ENCODE peak calls at places on chromosomes 13 and 19, in seven cellular contexts. One of them, this sample, is unnamed.

GRCh38 chr13:48778551-48779088 is 124.9 kb downstream of the CYSLTR2 start:
- DNase-seq in Panc1: no peak
- DNase-seq in GM23338: no peak
- DNase-seq in HL-60: no peak
- DNase-seq in K562: no peak
- DNase-seq in HCT116: no peak
- DNase-seq in H1: no peak
- DNase-seq in this sample: no peak

GRCh38 chr19:41784337-41785239 is 11.8 kb upstream of the CEACAM3 start:
- DNase-seq in Panc1: no peak
- DNase-seq in GM23338: no peak
- DNase-seq in HL-60: peak
- DNase-seq in K562: no peak
- DNase-seq in HCT116: no peak
- DNase-seq in H1: no peak
- DNase-seq in this sample: no peak

GRCh38 chr13:25939961-25940687 is 111.7 kb downstream of the SHISA2 start:
- DNase-seq in Panc1: no peak
- DNase-seq in GM23338: no peak
- DNase-seq in HL-60: no peak
- DNase-seq in K562: no peak
- DNase-seq in HCT116: no peak
- DNase-seq in H1: no peak
- DNase-seq in this sample: no peak

GRCh38 chr13:98405107-98405571 is 171.8 kb downstream of the STK24 start:
- DNase-seq in Panc1: no peak
- DNase-seq in GM23338: peak
- DNase-seq in HL-60: no peak
- DNase-seq in K562: no peak
- DNase-seq in HCT116: no peak
- DNase-seq in H1: no peak
- DNase-seq in this sample: no peak

GRCh38 chr13:25602206-25602605 is 230.4 kb downstream of the ATP8A2 start:
- DNase-seq in Panc1: no peak
- DNase-seq in GM23338: peak
- DNase-seq in HL-60: no peak
- DNase-seq in K562: no peak
- DNase-seq in HCT116: no peak
- DNase-seq in H1: no peak
- DNase-seq in this sample: no peak

GRCh38 chr19:2315818-2316353 is 7.9 kb upstream of the LINGO3 start:
- DNase-seq in Panc1: no peak
- DNase-seq in GM23338: peak
- DNase-seq in HL-60: peak
- DNase-seq in K562: peak
- DNase-seq in HCT116: no peak
- DNase-seq in H1: peak
- DNase-seq in this sample: peak

GRCh38 chr19:55699221-55699620 is 24.2 kb downstream of the EPN1 start:
- DNase-seq in Panc1: no peak
- DNase-seq in GM23338: no peak
- DNase-seq in HL-60: no peak
- DNase-seq in K562: no peak
- DNase-seq in HCT116: no peak
- DNase-seq in H1: no peak
- DNase-seq in this sample: no peak

GRCh38 chr13:21075303-21076264 is 14.2 kb upstream of the LATS2 start:
- DNase-seq in Panc1: no peak
- DNase-seq in GM23338: peak
- DNase-seq in HL-60: no peak
- DNase-seq in K562: no peak
- DNase-seq in HCT116: no peak
- DNase-seq in H1: peak
- DNase-seq in this sample: peak

GRCh38 chr13:108270442-108270841 is 924 bp downstream of the TNFSF13B start:
- DNase-seq in Panc1: no peak
- DNase-seq in GM23338: no peak
- DNase-seq in HL-60: no peak
- DNase-seq in K562: no peak
- DNase-seq in HCT116: no peak
- DNase-seq in H1: no peak
- DNase-seq in this sample: no peak

GRCh38 chr19:43439183-43440063 is 24.7 kb downstream of the TEX101 start:
- DNase-seq in Panc1: no peak
- DNase-seq in GM23338: no peak
- DNase-seq in HL-60: no peak
- DNase-seq in K562: no peak
- DNase-seq in HCT116: peak
- DNase-seq in H1: no peak
- DNase-seq in this sample: no peak

GRCh38 chr19:55080121-55080914 is 4.6 kb downstream of the EPS8L1 start:
- DNase-seq in Panc1: no peak
- DNase-seq in GM23338: peak
- DNase-seq in HL-60: peak
- DNase-seq in K562: peak
- DNase-seq in HCT116: peak
- DNase-seq in H1: peak
- DNase-seq in this sample: peak

GRCh38 chr19:54521022-54521859 is 18.6 kb downstream of the LAIR2 start:
- DNase-seq in Panc1: no peak
- DNase-seq in GM23338: no peak
- DNase-seq in HL-60: no peak
- DNase-seq in K562: no peak
- DNase-seq in HCT116: no peak
- DNase-seq in H1: no peak
- DNase-seq in this sample: no peak

GRCh38 chr13:44576396-44577235 is 486 bp upstream of the TSC22D1 start:
- DNase-seq in Panc1: no peak
- DNase-seq in GM23338: no peak
- DNase-seq in HL-60: no peak
- DNase-seq in K562: peak
- DNase-seq in HCT116: no peak
- DNase-seq in H1: no peak
- DNase-seq in this sample: no peak

GRCh38 chr19:39297931-39298634 is 1.9 kb downstream of the IFNL1 start:
- DNase-seq in Panc1: no peak
- DNase-seq in GM23338: no peak
- DNase-seq in HL-60: no peak
- DNase-seq in K562: no peak
- DNase-seq in HCT116: no peak
- DNase-seq in H1: no peak
- DNase-seq in this sample: peak

GRCh38 chr13:110576736-110577476 is 15.4 kb upstream of the RAB20 start:
- DNase-seq in Panc1: no peak
- DNase-seq in GM23338: no peak
- DNase-seq in HL-60: no peak
- DNase-seq in K562: no peak
- DNase-seq in HCT116: no peak
- DNase-seq in H1: no peak
- DNase-seq in this sample: no peak

GRCh38 chr19:14494451-14494850 is 1.5 kb downstream of the GIPC1 start:
- DNase-seq in Panc1: no peak
- DNase-seq in GM23338: no peak
- DNase-seq in HL-60: no peak
- DNase-seq in K562: no peak
- DNase-seq in HCT116: no peak
- DNase-seq in H1: no peak
- DNase-seq in this sample: no peak

GRCh38 chr13:90105881-90106496 is 1241.5 kb upstream of the MIR17HG start:
- DNase-seq in Panc1: no peak
- DNase-seq in GM23338: no peak
- DNase-seq in HL-60: no peak
- DNase-seq in K562: no peak
- DNase-seq in HCT116: no peak
- DNase-seq in H1: no peak
- DNase-seq in this sample: no peak

GRCh38 chr13:50360637-50361036 is 345.4 kb downstream of the KCNRG start:
- DNase-seq in Panc1: no peak
- DNase-seq in GM23338: no peak
- DNase-seq in HL-60: no peak
- DNase-seq in K562: no peak
- DNase-seq in HCT116: no peak
- DNase-seq in H1: no peak
- DNase-seq in this sample: no peak

GRCh38 chr13:101648766-101649489 is 196.5 kb downstream of the ITGBL1 start:
- DNase-seq in Panc1: no peak
- DNase-seq in GM23338: no peak
- DNase-seq in HL-60: no peak
- DNase-seq in K562: no peak
- DNase-seq in HCT116: no peak
- DNase-seq in H1: no peak
- DNase-seq in this sample: no peak

GRCh38 chr19:16366433-16367268 is 42.0 kb downstream of the KLF2 start:
- DNase-seq in Panc1: no peak
- DNase-seq in GM23338: peak
- DNase-seq in HL-60: no peak
- DNase-seq in K562: no peak
- DNase-seq in HCT116: no peak
- DNase-seq in H1: no peak
- DNase-seq in this sample: no peak

GRCh38 chr13:20015763-20016162 is 57.2 kb downstream of the ZMYM2 start:
- DNase-seq in Panc1: no peak
- DNase-seq in GM23338: no peak
- DNase-seq in HL-60: no peak
- DNase-seq in K562: no peak
- DNase-seq in HCT116: no peak
- DNase-seq in H1: no peak
- DNase-seq in this sample: no peak

DNA sequence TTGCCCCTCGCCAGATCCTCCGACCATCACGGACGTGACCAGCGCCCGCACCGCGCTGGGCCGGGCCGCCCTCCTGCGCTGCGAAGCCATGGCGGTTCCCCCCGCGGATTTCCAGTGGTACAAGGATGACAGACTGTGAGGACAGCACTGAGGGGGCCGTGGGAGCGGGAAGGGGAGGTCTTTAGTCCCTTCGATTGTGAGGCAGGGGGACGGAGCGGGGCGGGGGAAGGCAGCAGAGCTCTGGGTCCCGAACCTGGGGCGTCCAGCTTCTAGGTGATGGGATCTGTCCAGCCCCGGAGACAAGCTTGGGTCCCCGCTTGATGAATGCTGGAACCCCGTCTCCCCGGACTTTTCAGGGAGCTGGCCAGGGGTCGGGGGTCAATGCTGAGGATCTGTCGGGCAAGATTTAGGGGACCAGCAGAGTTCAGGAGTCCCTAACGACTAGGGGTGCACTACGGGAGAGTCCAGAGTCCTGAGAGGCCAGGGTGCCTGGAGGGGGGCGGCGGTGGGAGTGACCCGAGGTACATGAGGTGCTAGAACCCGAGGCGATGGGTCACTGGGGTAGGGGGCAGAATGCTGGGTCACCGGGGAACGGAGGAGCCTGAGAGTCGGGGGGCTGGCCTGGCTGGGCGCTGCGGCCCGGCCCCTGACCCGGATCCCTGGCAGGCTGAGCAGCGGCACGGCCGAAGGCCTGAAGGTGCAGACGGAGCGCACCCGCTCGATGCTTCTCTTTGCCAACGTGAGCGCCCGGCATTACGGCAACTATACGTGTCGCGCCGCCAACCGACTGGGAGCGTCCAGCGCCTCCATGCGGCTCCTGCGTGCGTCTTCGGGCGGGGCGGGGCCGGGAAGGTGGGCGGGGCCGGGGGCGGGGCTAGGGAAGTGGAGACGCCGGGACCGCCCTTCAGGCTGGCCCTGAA is 14.6 kb downstream of the VSIG10L start:
- DNase-seq in Panc1: no peak
- DNase-seq in GM23338: peak
- DNase-seq in HL-60: peak
- DNase-seq in K562: peak
- DNase-seq in HCT116: no peak
- DNase-seq in H1: peak
- DNase-seq in this sample: peak
- TF ChIP-seq CTCF in Panc1: no peak
- TF ChIP-seq CTCF in GM23338: peak
- TF ChIP-seq CTCF in HL-60: no peak
- TF ChIP-seq CTCF in K562: peak
- TF ChIP-seq CTCF in HCT116: no peak
- TF ChIP-seq CTCF in H1: peak
- TF ChIP-seq CTCF in this sample: no peak

DNA sequence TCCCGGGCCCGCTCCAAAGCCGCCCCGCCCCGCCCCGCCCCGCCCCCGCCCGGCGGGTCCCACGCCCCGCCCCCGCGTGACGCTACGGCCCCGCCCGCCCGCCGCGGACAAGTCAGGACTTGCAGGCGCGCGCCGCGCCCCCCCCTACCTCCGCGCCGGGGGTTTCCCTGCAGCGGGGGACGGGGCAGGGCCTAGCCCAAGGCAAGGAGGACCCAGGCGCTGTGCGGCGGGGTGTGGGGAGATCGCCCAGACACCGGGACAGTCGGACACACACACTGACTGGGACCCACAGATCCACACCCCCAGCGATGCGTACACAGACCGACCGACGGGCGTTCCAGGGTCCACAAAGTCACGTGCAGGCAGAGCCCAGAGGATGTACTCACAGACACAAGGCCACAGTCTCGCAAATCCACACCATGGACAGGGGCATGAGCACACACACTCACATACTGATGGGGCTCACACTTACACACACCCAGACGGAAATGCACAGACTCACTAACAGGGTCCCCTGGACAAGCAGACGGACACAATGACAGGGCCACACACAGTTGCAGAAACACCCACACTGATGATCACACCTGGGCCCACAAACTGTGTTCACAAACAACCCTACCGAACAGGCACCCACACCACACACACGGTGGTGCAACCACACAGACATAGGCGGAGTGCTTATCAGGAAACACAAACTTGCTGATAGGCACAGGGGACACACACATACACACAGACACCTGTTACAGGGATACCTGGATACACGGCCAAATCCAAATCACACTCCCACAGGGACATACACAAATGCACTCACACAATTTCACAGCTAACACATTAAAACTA is 436 bp upstream of the BBC3 start:
- DNase-seq in Panc1: no peak
- DNase-seq in GM23338: peak
- DNase-seq in HL-60: no peak
- DNase-seq in K562: peak
- DNase-seq in HCT116: no peak
- DNase-seq in H1: peak
- DNase-seq in this sample: peak
- TF ChIP-seq POLR2AphosphoS5 in Panc1: no peak
- TF ChIP-seq POLR2AphosphoS5 in GM23338: peak
- TF ChIP-seq POLR2AphosphoS5 in HL-60: no peak
- TF ChIP-seq POLR2AphosphoS5 in K562: no peak
- TF ChIP-seq POLR2AphosphoS5 in HCT116: no peak
- TF ChIP-seq POLR2AphosphoS5 in H1: no peak
- TF ChIP-seq POLR2AphosphoS5 in this sample: no peak

GRCh38 chr13:79273045-79273444 is 133.0 kb downstream of the RBM26 start:
- DNase-seq in Panc1: no peak
- DNase-seq in GM23338: no peak
- DNase-seq in HL-60: no peak
- DNase-seq in K562: no peak
- DNase-seq in HCT116: no peak
- DNase-seq in H1: no peak
- DNase-seq in this sample: no peak
- TF ChIP-seq CTCF in Panc1: no peak
- TF ChIP-seq CTCF in GM23338: no peak
- TF ChIP-seq CTCF in HL-60: no peak
- TF ChIP-seq CTCF in K562: no peak
- TF ChIP-seq CTCF in HCT116: no peak
- TF ChIP-seq CTCF in H1: no peak
- TF ChIP-seq CTCF in this sample: no peak

GRCh38 chr19:392375-392970 is 16.5 kb downstream of the C2CD4C start:
- DNase-seq in Panc1: no peak
- DNase-seq in GM23338: no peak
- DNase-seq in HL-60: no peak
- DNase-seq in K562: no peak
- DNase-seq in HCT116: no peak
- DNase-seq in H1: no peak
- DNase-seq in this sample: peak
- TF ChIP-seq POLR2AphosphoS5 in Panc1: no peak
- TF ChIP-seq POLR2AphosphoS5 in GM23338: no peak
- TF ChIP-seq POLR2AphosphoS5 in HL-60: no peak
- TF ChIP-seq POLR2AphosphoS5 in K562: no peak
- TF ChIP-seq POLR2AphosphoS5 in HCT116: no peak
- TF ChIP-seq POLR2AphosphoS5 in H1: no peak
- TF ChIP-seq POLR2AphosphoS5 in this sample: no peak

This sample was measured in upper lobe of left lung.